ENCODE peak calls at places on chromosomes 7 and 10, in four cellular contexts. E, A, L and K are unnamed samples.

GRCh38 chr7:79930604-79931003 is 204.0 kb upstream of the GNAI1 start:
- DNase-seq in E (no peak), A (no peak), L (peak; percentile 34), K (no peak)

GRCh38 chr7:76315372-76315771 is 12.9 kb downstream of the HSPB1 start:
- DNase-seq in E (no peak), A (no peak), L (no peak), K (no peak)

GRCh38 chr7:47730135-47730534 is 148.2 kb upstream of the TNS3 start:
- DNase-seq in E (no peak), A (no peak), L (peak; percentile 36), K (no peak)

GRCh38 chr10:113524120-113524519 is 28.7 kb upstream of the HABP2 start:
- DNase-seq in E (no peak), A (peak; percentile 6), L (no peak), K (no peak)

GRCh38 chr10:44899450-44900080 is 11.6 kb upstream of the TMEM72 start:
- DNase-seq in E (no peak), A (no peak), L (no peak), K (no peak)

GRCh38 chr10:52644678-52645434 is 127.7 kb downstream of the MBL2 start:
- DNase-seq in E (peak; percentile 3), A (peak; percentile 69), L (peak; percentile 75), K (peak; percentile 19)

GRCh38 chr7:91034459-91035368 is 229.5 kb upstream of the FZD1 start:
- DNase-seq in E (no peak), A (peak; percentile 64), L (peak; percentile 70), K (peak; percentile 54)

GRCh38 chr10:132329565-132330485 is 2.2 kb upstream of the LRRC27 start:
- DNase-seq in E (no peak), A (peak; percentile 58), L (peak; percentile 63), K (peak; percentile 43)

GRCh38 chr7:118182618-118183253 is 1.2 kb upstream of the LSM8 start:
- DNase-seq in E (no peak), A (no peak), L (no peak), K (no peak)

GRCh38 chr10:69495666-69496065 is 44.4 kb downstream of the TSPAN15 start:
- DNase-seq in E (no peak), A (peak; percentile 36), L (no peak), K (no peak)

GRCh38 chr7:51029586-51030230 is 247.0 kb upstream of the GRB10 start:
- DNase-seq in E (no peak), A (no peak), L (peak; percentile 84), K (no peak)

DNA sequence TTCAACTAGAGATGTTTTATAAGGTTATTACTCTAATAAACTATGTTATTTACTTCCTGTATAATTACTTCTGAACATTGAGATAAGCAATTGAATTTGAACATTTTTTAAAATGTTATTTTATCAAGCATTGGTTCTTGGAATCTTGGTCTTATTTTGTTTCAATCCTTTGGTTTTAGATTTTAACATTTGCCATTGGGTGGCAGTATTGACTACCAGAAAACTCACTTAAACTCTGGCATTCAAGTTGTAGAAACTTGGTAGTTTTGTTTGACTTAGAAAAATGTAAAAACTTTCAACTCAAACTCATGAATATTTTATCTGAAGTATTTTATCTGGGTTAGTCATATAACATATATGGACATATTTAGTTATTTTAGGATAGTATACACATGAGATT is 48.1 kb downstream of the ATRNL1 start:
- DNase-seq in E (no peak), A (no peak), L (peak; percentile 28), K (no peak)
- TF ChIP-seq CTCF in E (no peak), A (peak; percentile 9), L (peak; percentile 43), K (peak; percentile 37)

DNA sequence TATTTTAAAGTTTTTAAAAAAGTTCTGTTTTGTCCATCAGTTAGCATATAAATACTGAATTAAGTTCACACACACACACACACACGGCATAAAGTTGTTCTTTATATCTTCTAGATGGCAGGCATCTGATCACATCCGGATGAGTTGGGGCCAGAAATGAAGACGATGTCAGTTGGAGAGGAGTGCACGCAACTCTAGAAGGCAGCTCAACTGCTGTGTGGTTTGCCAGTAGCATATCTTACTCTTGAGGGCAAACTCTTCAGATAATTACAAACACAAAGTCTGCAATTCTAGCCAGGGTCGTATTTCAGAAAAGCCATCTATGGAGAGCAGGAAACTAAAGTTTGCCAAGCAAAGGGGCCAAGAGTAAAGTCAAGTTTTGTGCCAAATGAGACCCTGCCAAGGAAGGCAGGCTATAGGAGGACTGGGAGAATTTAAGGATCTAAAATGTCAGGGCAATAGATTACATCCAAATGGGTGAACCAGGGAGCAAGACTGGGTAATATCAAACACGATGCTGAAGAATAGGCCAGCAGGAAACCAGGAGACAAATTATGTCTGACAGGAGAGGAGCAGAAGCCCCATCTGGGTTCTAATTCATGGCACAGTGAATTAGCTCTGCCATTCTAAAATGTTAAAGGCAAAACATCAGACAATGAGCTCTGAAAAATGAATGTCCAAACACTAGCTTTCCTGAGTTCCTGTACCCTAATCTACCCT is 312.5 kb upstream of the SEMA3C start:
- DNase-seq in E (no peak), A (no peak), L (no peak), K (no peak)
- TF ChIP-seq CTCF in E (no peak), A (no peak), L (no peak), K (no peak)

DNA sequence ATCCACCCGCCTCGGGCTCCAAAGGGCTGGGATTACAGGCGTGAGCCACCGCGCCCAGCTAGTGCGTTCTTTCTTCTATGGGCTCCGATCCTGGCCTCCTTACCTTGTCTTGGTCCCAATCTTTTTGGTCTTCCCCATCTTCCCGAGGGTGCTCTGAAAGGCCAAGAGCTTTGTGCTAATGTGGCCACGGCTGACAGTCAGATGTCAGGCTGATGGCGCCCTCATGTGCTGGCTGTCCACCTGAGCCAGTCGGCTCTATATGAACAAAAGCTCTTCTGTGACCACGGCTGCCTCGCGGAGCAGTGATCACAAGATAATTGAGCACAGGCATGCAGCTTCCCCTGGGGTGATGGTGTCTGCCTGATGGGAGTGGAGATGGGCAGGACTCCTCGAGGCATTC is 11.0 kb upstream of the AHCYL2 start:
- DNase-seq in E (no peak), A (no peak), L (no peak), K (peak; percentile 62)
- TF ChIP-seq CTCF in E (no peak), A (no peak), L (no peak), K (peak; percentile 56)

GRCh38 chr7:107742678-107743566 is 1.0 kb upstream of the CBLL1 start:
- DNase-seq in E (peak; percentile 55), A (peak; percentile 81), L (no peak), K (no peak)
- TF ChIP-seq CTCF in E (no peak), A (no peak), L (no peak), K (no peak)

GRCh38 chr7:4815609-4816418 is 40.4 kb downstream of the AP5Z1 start:
- DNase-seq in E (no peak), A (no peak), L (no peak), K (no peak)
- TF ChIP-seq CTCF in E (no peak), A (no peak), L (no peak), K (no peak)

DNA sequence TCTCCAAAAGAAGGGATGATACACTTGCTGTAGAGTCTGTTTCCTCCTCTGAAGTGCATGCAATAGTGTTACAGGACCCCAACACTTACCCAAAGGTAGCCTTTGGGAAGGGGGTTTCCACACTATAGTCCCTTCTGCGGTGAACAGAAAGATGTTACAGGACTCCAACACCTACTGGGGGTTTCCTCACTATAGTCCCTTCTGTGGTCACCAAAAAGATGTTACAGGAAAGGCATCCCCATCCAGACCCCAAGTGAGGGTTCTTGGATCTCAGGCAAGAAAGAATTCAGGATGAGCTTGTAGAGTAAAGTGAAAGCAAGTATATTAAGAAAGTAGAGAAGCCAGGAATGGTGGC is 69.2 kb upstream of the PIK3CG start:
- DNase-seq in E (no peak), A (no peak), L (no peak), K (no peak)
- TF ChIP-seq CTCF in E (no peak), A (no peak), L (no peak), K (no peak)

GRCh38 chr7:151076863-151077704 is 3.5 kb downstream of the FASTK start:
- DNase-seq in E (no peak), A (no peak), L (no peak), K (no peak)
- TF ChIP-seq CTCF in E (no peak), A (peak; percentile 23), L (peak; percentile 33), K (peak; percentile 25)